ENCODE peak calls at places on chromosomes 1 and 21, in ten cellular contexts. X is left lung, E is gastrocnemius medialis, I is sigmoid colon, G is PC-9, P is cardiac muscle cell, Z is uterus, L is adipocyte, U is Peyer's patch, Y is heart right ventricle. O is an unnamed sample.

GRCh38 chr1:92329356-92330129 is 30.7 kb downstream of the RPAP2 start:
- DNase-seq in X (no peak), E (no peak), I (no peak), G (peak; percentile 41), P (no peak), Z (no peak), L (peak; percentile 49), U (no peak), Y (no peak), O (peak; percentile 2)

GRCh38 chr21:31802331-31802730 is 70.4 kb upstream of the SCAF4 start:
- DNase-seq in X (no peak), E (no peak), I (no peak), G (no peak), P (no peak), Z (no peak), L (no peak), U (no peak), Y (no peak), O (no peak)

GRCh38 chr1:12486401-12487005 is 131.5 kb downstream of the DHRS3 start:
- DNase-seq in X (peak; percentile 74), E (peak; percentile 71), I (peak; percentile 82), G (peak; percentile 88), P (peak; percentile 18), Z (peak; percentile 36), L (no peak), U (no peak), Y (peak; percentile 64), O (peak; percentile 78)

GRCh38 chr1:191174298-191174697 is 696.6 kb upstream of the BRINP3 start:
- DNase-seq in X (no peak), E (no peak), I (no peak), G (no peak), P (no peak), Z (no peak), L (peak; percentile 19), U (no peak), Y (no peak), O (no peak)

GRCh38 chr1:202010042-202011015 is at the start of gene ELF3:
- DNase-seq in X (peak; percentile 86), E (no peak), I (no peak), G (peak; percentile 97), P (peak; percentile 95), Z (no peak), L (peak; percentile 20), U (peak; percentile 91), Y (no peak), O (no peak)

GRCh38 chr1:210260087-210260486 is 27.5 kb downstream of the SERTAD4 start:
- DNase-seq in X (no peak), E (no peak), I (no peak), G (no peak), P (no peak), Z (no peak), L (no peak), U (no peak), Y (no peak), O (no peak)

GRCh38 chr21:45542242-45542666 is at the start of gene SLC19A1:
- DNase-seq in X (peak; percentile 73), E (no peak), I (peak; percentile 77), G (peak; percentile 58), P (peak; percentile 79), Z (peak; percentile 33), L (peak; percentile 88), U (peak; percentile 84), Y (peak; percentile 80), O (peak; percentile 58)

GRCh38 chr1:200751717-200752116 is 13.0 kb downstream of the CAMSAP2 start:
- DNase-seq in X (no peak), E (no peak), I (no peak), G (no peak), P (no peak), Z (no peak), L (no peak), U (no peak), Y (no peak), O (no peak)

GRCh38 chr1:2808831-2809605 is 7.5 kb upstream of the TTC34 start:
- DNase-seq in X (no peak), E (no peak), I (no peak), G (no peak), P (no peak), Z (no peak), L (no peak), U (no peak), Y (no peak), O (no peak)

GRCh38 chr1:10415211-10415930 is 14.9 kb upstream of the CENPS start:
- DNase-seq in X (peak; percentile 43), E (no peak), I (peak; percentile 40), G (peak; percentile 87), P (no peak), Z (no peak), L (peak; percentile 78), U (no peak), Y (no peak), O (no peak)

GRCh38 chr1:119713538-119714456 is 2.1 kb downstream of the PHGDH start:
- DNase-seq in X (no peak), E (no peak), I (no peak), G (no peak), P (peak; percentile 51), Z (no peak), L (peak; percentile 64), U (no peak), Y (no peak), O (no peak)

GRCh38 chr1:34929497-34929852 is at the start of gene DLGAP3:
- DNase-seq in X (no peak), E (no peak), I (no peak), G (no peak), P (peak; percentile 66), Z (no peak), L (peak; percentile 36), U (no peak), Y (no peak), O (no peak)

GRCh38 chr1:77857557-77857956 is 30.9 kb upstream of the NEXN start:
- DNase-seq in X (no peak), E (no peak), I (no peak), G (no peak), P (no peak), Z (no peak), L (peak; percentile 49), U (no peak), Y (no peak), O (peak; percentile 25)

GRCh38 chr1:35350872-35351271 is 82.4 kb downstream of the ZMYM4 start:
- DNase-seq in X (no peak), E (no peak), I (no peak), G (no peak), P (no peak), Z (no peak), L (no peak), U (no peak), Y (no peak), O (no peak)

GRCh38 chr1:16326833-16327404 is 25.4 kb downstream of the FBXO42 start:
- DNase-seq in X (no peak), E (no peak), I (no peak), G (no peak), P (peak; percentile 4), Z (no peak), L (no peak), U (no peak), Y (no peak), O (no peak)

GRCh38 chr1:156949127-156949526 is 28.7 kb downstream of the LRRC71 start:
- DNase-seq in X (no peak), E (no peak), I (no peak), G (no peak), P (no peak), Z (no peak), L (no peak), U (no peak), Y (no peak), O (no peak)

GRCh38 chr21:35227774-35228173 is 178.7 kb upstream of the RUNX1 start:
- DNase-seq in X (no peak), E (peak; percentile 88), I (no peak), G (no peak), P (no peak), Z (no peak), L (no peak), U (no peak), Y (no peak), O (no peak)
- H3K4me1 ChIP-seq in X (peaks cover 3% of the 10 kb centered on the region), E (peaks cover 47% of the 10 kb centered on the region), I (no peaks in the 10 kb centered on the region), G (peaks cover 85% of the 10 kb centered on the region), P (no peaks in the 10 kb centered on the region), Z (no peaks in the 10 kb centered on the region), L (peaks cover 34% of the 10 kb centered on the region), U (peaks cover 8% of the 10 kb centered on the region), Y (no peaks in the 10 kb centered on the region), O (peaks cover 22% of the 10 kb centered on the region)

DNA sequence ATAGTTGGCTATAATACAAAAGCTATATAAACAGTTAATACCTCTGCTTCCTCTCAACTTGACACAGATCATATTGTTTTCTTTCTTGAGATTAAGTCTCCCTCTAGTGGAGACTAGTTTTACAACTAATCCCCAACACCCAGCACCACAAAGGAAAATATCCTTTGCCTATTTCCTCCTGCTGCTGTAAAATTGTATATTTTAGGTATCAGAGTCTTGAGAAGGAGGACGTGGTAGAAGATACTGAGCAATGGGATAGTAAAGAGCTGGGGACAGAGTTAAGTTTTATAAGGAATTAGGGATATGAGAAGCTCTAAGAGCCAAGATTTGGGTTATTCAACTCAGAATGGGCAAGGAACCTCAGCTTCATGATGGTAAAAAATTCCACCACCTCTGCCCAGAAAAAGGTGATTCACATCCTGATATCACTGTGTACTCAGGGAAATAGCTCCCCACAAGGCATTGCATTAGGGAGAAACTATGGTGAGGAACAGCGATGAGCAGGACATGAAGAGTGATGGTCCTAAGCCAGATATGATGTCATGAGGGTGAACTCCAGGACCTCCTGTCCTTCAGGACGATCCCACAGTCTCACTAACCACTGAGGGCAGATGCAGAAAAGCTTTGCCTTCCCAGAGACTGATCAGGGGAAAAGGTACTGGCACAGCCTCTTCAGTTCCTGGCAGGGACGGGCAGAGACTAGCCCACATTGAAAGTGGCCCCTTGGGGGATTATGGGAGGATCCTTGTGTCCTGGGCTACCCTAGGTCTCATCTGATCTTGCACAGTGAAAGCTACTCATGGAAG is 14.7 kb upstream of the CFAP126 start:
- DNase-seq in X (no peak), E (no peak), I (no peak), G (no peak), P (peak; percentile 65), Z (peak; percentile 26), L (peak; percentile 88), U (no peak), Y (no peak), O (no peak)
- H3K4me3 ChIP-seq in X (no peak overlapping the region), E (no peak overlapping the region), I (no peak overlapping the region), G (peak overlapping the region; percentile 28), P (no peak overlapping the region), Z (no peak overlapping the region), L (peak overlapping the region; percentile 33), U (no peak overlapping the region), Y (no peak overlapping the region), O (no peak overlapping the region)

DNA sequence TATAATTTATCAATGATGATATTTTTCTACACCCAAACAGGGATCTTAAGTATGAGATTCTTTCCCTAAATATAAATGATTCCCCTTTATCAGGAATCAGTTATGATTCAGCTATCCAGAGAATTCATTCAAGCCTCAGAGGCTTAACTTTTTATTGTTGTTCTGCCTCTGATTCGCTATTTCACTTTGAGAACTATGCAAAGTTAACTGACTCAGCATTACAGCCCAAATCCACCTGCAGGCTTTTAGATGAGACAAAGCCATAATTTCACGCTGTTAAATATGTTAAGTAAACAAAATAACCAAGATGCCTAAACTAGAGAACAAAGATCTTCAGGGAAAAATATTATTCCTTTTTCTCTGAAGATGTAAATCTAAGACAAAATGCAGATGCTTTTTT is 8.5 kb downstream of the SCYL3 start:
- DNase-seq in X (no peak), E (no peak), I (no peak), G (no peak), P (no peak), Z (no peak), L (peak; percentile 41), U (no peak), Y (no peak), O (no peak)
- H3K36me3 ChIP-seq in X (peaks cover 2% of the 10 kb centered on the region), E (no peaks in the 10 kb centered on the region), I (no peaks in the 10 kb centered on the region), G (peaks cover 32% of the 10 kb centered on the region), P (peaks cover 21% of the 10 kb centered on the region), Z (no peaks in the 10 kb centered on the region), L (peaks cover 65% of the 10 kb centered on the region), U (no peaks in the 10 kb centered on the region), Y (peaks cover 64% of the 10 kb centered on the region), O (peaks cover 35% of the 10 kb centered on the region)

GRCh38 chr1:154182342-154183044 is 9.4 kb downstream of the TPM3 start:
- DNase-seq in X (peak; percentile 93), E (peak; percentile 55), I (peak; percentile 83), G (peak; percentile 76), P (peak; percentile 64), Z (peak; percentile 66), L (peak; percentile 84), U (peak; percentile 88), Y (peak; percentile 67), O (peak; percentile 75)
- H3K4me1 ChIP-seq in X (peaks cover 54% of the 10 kb centered on the region), E (peaks cover 68% of the 10 kb centered on the region), I (no peaks in the 10 kb centered on the region), G (peaks cover 24% of the 10 kb centered on the region), P (peaks cover 18% of the 10 kb centered on the region), Z (peaks cover 20% of the 10 kb centered on the region), L (peaks cover 36% of the 10 kb centered on the region), U (peaks cover 26% of the 10 kb centered on the region), Y (peaks cover 27% of the 10 kb centered on the region), O (peaks cover 15% of the 10 kb centered on the region)